ENCODE peak calls at places on chromosomes 12 and 14, in nine cellular contexts. One of them, this sample, is unnamed.

GRCh38 chr12:49707812-49708147 is 575 bp upstream of the FMNL3 start:
- DNase-seq in CD8-positive, alpha-beta T cell: no peak
- DNase-seq in AG10803: no peak
- DNase-seq in GM13977: no peak
- DNase-seq in endothelial cell: no peak
- DNase-seq in A549: no peak
- DNase-seq in fibroblast of villous mesenchyme: no peak
- DNase-seq in cardiac fibroblast: no peak
- DNase-seq in AG09319: no peak
- DNase-seq in this sample: no peak

GRCh38 chr14:101082036-101082435 is 178.5 kb upstream of the RTL1 start:
- DNase-seq in cardiac fibroblast: no peak
- DNase-seq in A549: no peak
- DNase-seq in endothelial cell: no peak
- DNase-seq in AG10803: no peak
- DNase-seq in AG09319: no peak
- DNase-seq in GM13977: no peak
- DNase-seq in fibroblast of villous mesenchyme: no peak
- DNase-seq in CD8-positive, alpha-beta T cell: no peak
- DNase-seq in this sample: no peak

GRCh38 chr14:21020977-21021545 is 3.8 kb downstream of the NDRG2 start:
- DNase-seq in cardiac fibroblast: no peak
- DNase-seq in CD8-positive, alpha-beta T cell: no peak
- DNase-seq in fibroblast of villous mesenchyme: no peak
- DNase-seq in GM13977: no peak
- DNase-seq in endothelial cell: no peak
- DNase-seq in A549: no peak
- DNase-seq in AG10803: no peak
- DNase-seq in AG09319: no peak
- DNase-seq in this sample: no peak

GRCh38 chr12:5390174-5390799 is 41.6 kb upstream of the NTF3 start:
- DNase-seq in fibroblast of villous mesenchyme: no peak
- DNase-seq in CD8-positive, alpha-beta T cell: no peak
- DNase-seq in AG10803: peak; percentile 15
- DNase-seq in AG09319: no peak
- DNase-seq in A549: no peak
- DNase-seq in endothelial cell: no peak
- DNase-seq in GM13977: no peak
- DNase-seq in cardiac fibroblast: no peak
- DNase-seq in this sample: no peak

GRCh38 chr14:72850360-72850759 is 43.5 kb downstream of the DPF3 start:
- DNase-seq in fibroblast of villous mesenchyme: no peak
- DNase-seq in AG09319: no peak
- DNase-seq in GM13977: no peak
- DNase-seq in A549: no peak
- DNase-seq in CD8-positive, alpha-beta T cell: no peak
- DNase-seq in AG10803: peak; percentile 24
- DNase-seq in endothelial cell: no peak
- DNase-seq in cardiac fibroblast: no peak
- DNase-seq in this sample: no peak

GRCh38 chr14:64682173-64682710 is 22.0 kb upstream of the PLEKHG3 start:
- DNase-seq in AG09319: peak; percentile 41
- DNase-seq in A549: no peak
- DNase-seq in endothelial cell: no peak
- DNase-seq in GM13977: no peak
- DNase-seq in CD8-positive, alpha-beta T cell: no peak
- DNase-seq in AG10803: peak; percentile 84
- DNase-seq in cardiac fibroblast: peak; percentile 50
- DNase-seq in fibroblast of villous mesenchyme: peak; percentile 64
- DNase-seq in this sample: no peak

GRCh38 chr12:98013560-98013959 is 501.8 kb upstream of the TMPO start:
- DNase-seq in AG09319: no peak
- DNase-seq in CD8-positive, alpha-beta T cell: no peak
- DNase-seq in fibroblast of villous mesenchyme: no peak
- DNase-seq in A549: no peak
- DNase-seq in GM13977: no peak
- DNase-seq in cardiac fibroblast: no peak
- DNase-seq in endothelial cell: no peak
- DNase-seq in AG10803: no peak
- DNase-seq in this sample: no peak

GRCh38 chr14:64611358-64612020 is 61.7 kb downstream of the PPP1R36 start:
- DNase-seq in AG10803: peak; percentile 66
- DNase-seq in cardiac fibroblast: no peak
- DNase-seq in fibroblast of villous mesenchyme: peak; percentile 88
- DNase-seq in CD8-positive, alpha-beta T cell: no peak
- DNase-seq in A549: no peak
- DNase-seq in endothelial cell: no peak
- DNase-seq in GM13977: no peak
- DNase-seq in AG09319: peak; percentile 12
- DNase-seq in this sample: no peak

GRCh38 chr14:31886161-31886835 is 190.8 kb upstream of the ARHGAP5 start:
- DNase-seq in endothelial cell: no peak
- DNase-seq in GM13977: no peak
- DNase-seq in CD8-positive, alpha-beta T cell: no peak
- DNase-seq in A549: no peak
- DNase-seq in cardiac fibroblast: peak; percentile 34
- DNase-seq in AG10803: no peak
- DNase-seq in AG09319: no peak
- DNase-seq in fibroblast of villous mesenchyme: no peak
- DNase-seq in this sample: no peak

GRCh38 chr14:102527255-102528232 is 18.0 kb upstream of the ANKRD9 start:
- DNase-seq in A549: peak; percentile 62
- DNase-seq in cardiac fibroblast: peak; percentile 41
- DNase-seq in GM13977: no peak
- DNase-seq in endothelial cell: no peak
- DNase-seq in AG10803: no peak
- DNase-seq in CD8-positive, alpha-beta T cell: no peak
- DNase-seq in fibroblast of villous mesenchyme: no peak
- DNase-seq in AG09319: no peak
- DNase-seq in this sample: no peak

GRCh38 chr12:124480469-124481256 is 86.7 kb downstream of the NCOR2 start:
- DNase-seq in CD8-positive, alpha-beta T cell: no peak
- DNase-seq in AG09319: peak; percentile 28
- DNase-seq in endothelial cell: no peak
- DNase-seq in A549: peak; percentile 28
- DNase-seq in fibroblast of villous mesenchyme: peak; percentile 95
- DNase-seq in GM13977: peak; percentile 87
- DNase-seq in cardiac fibroblast: peak; percentile 55
- DNase-seq in AG10803: peak; percentile 52
- DNase-seq in this sample: no peak

GRCh38 chr14:81208489-81208888 is 12.3 kb downstream of the GTF2A1 start:
- DNase-seq in A549: no peak
- DNase-seq in GM13977: no peak
- DNase-seq in endothelial cell: no peak
- DNase-seq in AG09319: no peak
- DNase-seq in cardiac fibroblast: no peak
- DNase-seq in fibroblast of villous mesenchyme: peak; percentile 44
- DNase-seq in AG10803: no peak
- DNase-seq in CD8-positive, alpha-beta T cell: no peak
- DNase-seq in this sample: no peak

GRCh38 chr12:129531004-129531403 is 372.8 kb downstream of the TMEM132D start:
- DNase-seq in fibroblast of villous mesenchyme: no peak
- DNase-seq in A549: no peak
- DNase-seq in AG09319: no peak
- DNase-seq in CD8-positive, alpha-beta T cell: no peak
- DNase-seq in cardiac fibroblast: no peak
- DNase-seq in endothelial cell: no peak
- DNase-seq in GM13977: no peak
- DNase-seq in AG10803: no peak
- DNase-seq in this sample: no peak

GRCh38 chr14:90382491-90383125 is 14.2 kb upstream of the CALM1 start:
- DNase-seq in A549: peak; percentile 41
- DNase-seq in AG10803: peak; percentile 87
- DNase-seq in GM13977: no peak
- DNase-seq in CD8-positive, alpha-beta T cell: peak; percentile 79
- DNase-seq in cardiac fibroblast: peak; percentile 88
- DNase-seq in AG09319: no peak
- DNase-seq in endothelial cell: peak; percentile 54
- DNase-seq in fibroblast of villous mesenchyme: peak; percentile 87
- DNase-seq in this sample: no peak

GRCh38 chr12:8890313-8891084 is 23.8 kb upstream of the PHC1 start:
- DNase-seq in GM13977: peak; percentile 67
- DNase-seq in fibroblast of villous mesenchyme: peak; percentile 45
- DNase-seq in cardiac fibroblast: peak; percentile 61
- DNase-seq in endothelial cell: peak; percentile 75
- DNase-seq in AG09319: no peak
- DNase-seq in CD8-positive, alpha-beta T cell: peak; percentile 35
- DNase-seq in A549: peak; percentile 66
- DNase-seq in AG10803: peak; percentile 25
- DNase-seq in this sample: no peak

GRCh38 chr14:99430491-99430890 is 50.2 kb downstream of the SETD3 start:
- DNase-seq in AG10803: no peak
- DNase-seq in endothelial cell: peak; percentile 56
- DNase-seq in CD8-positive, alpha-beta T cell: no peak
- DNase-seq in A549: peak; percentile 43
- DNase-seq in fibroblast of villous mesenchyme: no peak
- DNase-seq in AG09319: no peak
- DNase-seq in GM13977: no peak
- DNase-seq in cardiac fibroblast: peak; percentile 11
- DNase-seq in this sample: peak; percentile 22
- TF ChIP-seq CTCF in AG10803: peak; percentile 17
- TF ChIP-seq CTCF in endothelial cell: peak; percentile 47
- TF ChIP-seq CTCF in CD8-positive, alpha-beta T cell: no peak
- TF ChIP-seq CTCF in A549: no peak
- TF ChIP-seq CTCF in fibroblast of villous mesenchyme: peak; percentile 40
- TF ChIP-seq CTCF in AG09319: no peak
- TF ChIP-seq CTCF in GM13977: peak; percentile 28
- TF ChIP-seq CTCF in cardiac fibroblast: peak; percentile 49
- TF ChIP-seq CTCF in this sample: peak; percentile 16

DNA sequence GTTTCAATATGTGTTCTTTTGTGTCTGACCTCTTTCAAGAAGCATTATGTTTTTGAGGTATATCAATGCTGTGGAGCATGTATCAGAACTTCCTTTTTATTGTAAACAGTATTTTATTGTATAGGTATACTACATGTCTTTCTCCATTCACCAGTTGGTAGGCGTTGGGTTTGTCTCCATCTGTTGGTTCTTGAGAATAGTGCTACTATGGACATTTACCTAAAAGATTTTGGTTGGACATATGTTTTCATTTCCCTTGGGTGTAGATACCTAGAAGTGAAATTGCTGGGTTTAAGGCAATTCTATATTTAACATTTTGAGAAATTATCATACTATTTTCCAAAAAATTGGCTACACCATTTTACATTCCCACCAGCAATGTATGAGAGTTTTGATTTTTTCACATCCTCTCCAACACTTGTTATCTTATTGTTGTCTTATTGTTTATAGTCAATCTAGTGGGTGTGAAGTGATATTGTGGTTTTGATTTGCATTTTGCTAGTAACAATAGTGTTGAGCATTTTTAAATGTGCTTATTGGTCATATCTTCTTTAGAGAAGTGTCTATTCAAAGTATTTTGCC is 409.2 kb downstream of the IPO8 start:
- DNase-seq in AG09319: no peak
- DNase-seq in endothelial cell: peak; percentile 11
- DNase-seq in AG10803: peak; percentile 9
- DNase-seq in A549: peak; percentile 13
- DNase-seq in fibroblast of villous mesenchyme: peak; percentile 50
- DNase-seq in CD8-positive, alpha-beta T cell: no peak
- DNase-seq in cardiac fibroblast: peak; percentile 74
- DNase-seq in GM13977: no peak
- DNase-seq in this sample: no peak
- TF ChIP-seq CTCF in AG09319: peak; percentile 65
- TF ChIP-seq CTCF in endothelial cell: peak; percentile 57
- TF ChIP-seq CTCF in AG10803: peak; percentile 51
- TF ChIP-seq CTCF in A549: peak; percentile 9
- TF ChIP-seq CTCF in fibroblast of villous mesenchyme: peak; percentile 66
- TF ChIP-seq CTCF in CD8-positive, alpha-beta T cell: no peak
- TF ChIP-seq CTCF in cardiac fibroblast: peak; percentile 71
- TF ChIP-seq CTCF in GM13977: peak; percentile 36
- TF ChIP-seq CTCF in this sample: no peak

GRCh38 chr12:89525824-89526770 is at the start of gene POC1B:
- DNase-seq in fibroblast of villous mesenchyme: peak; percentile 82
- DNase-seq in CD8-positive, alpha-beta T cell: peak; percentile 54
- DNase-seq in A549: peak; percentile 76
- DNase-seq in AG09319: no peak
- DNase-seq in cardiac fibroblast: peak; percentile 84
- DNase-seq in endothelial cell: peak; percentile 81
- DNase-seq in GM13977: peak; percentile 85
- DNase-seq in AG10803: peak; percentile 75
- DNase-seq in this sample: peak; percentile 76
- TF ChIP-seq CTCF in fibroblast of villous mesenchyme: no peak
- TF ChIP-seq CTCF in CD8-positive, alpha-beta T cell: no peak
- TF ChIP-seq CTCF in A549: no peak
- TF ChIP-seq CTCF in AG09319: no peak
- TF ChIP-seq CTCF in cardiac fibroblast: no peak
- TF ChIP-seq CTCF in endothelial cell: no peak
- TF ChIP-seq CTCF in GM13977: no peak
- TF ChIP-seq CTCF in AG10803: no peak
- TF ChIP-seq CTCF in this sample: no peak

GRCh38 chr14:67556671-67557070 is 23.6 kb downstream of the PLEKHH1 start:
- DNase-seq in CD8-positive, alpha-beta T cell: no peak
- DNase-seq in AG09319: no peak
- DNase-seq in GM13977: no peak
- DNase-seq in fibroblast of villous mesenchyme: no peak
- DNase-seq in cardiac fibroblast: no peak
- DNase-seq in AG10803: no peak
- DNase-seq in endothelial cell: no peak
- DNase-seq in A549: no peak
- DNase-seq in this sample: no peak

GRCh38 chr14:67557118-67557517 is 24.0 kb downstream of the PLEKHH1 start:
- DNase-seq in endothelial cell: no peak
- DNase-seq in AG10803: peak; percentile 38
- DNase-seq in cardiac fibroblast: peak; percentile 22
- DNase-seq in fibroblast of villous mesenchyme: peak; percentile 24
- DNase-seq in CD8-positive, alpha-beta T cell: no peak
- DNase-seq in A549: no peak
- DNase-seq in AG09319: no peak
- DNase-seq in GM13977: no peak
- DNase-seq in this sample: no peak

GRCh38 chr14:67555518-67556090 is 22.5 kb downstream of the PLEKHH1 start:
- DNase-seq in endothelial cell: no peak
- DNase-seq in GM13977: no peak
- DNase-seq in CD8-positive, alpha-beta T cell: no peak
- DNase-seq in AG09319: no peak
- DNase-seq in cardiac fibroblast: no peak
- DNase-seq in AG10803: no peak
- DNase-seq in A549: no peak
- DNase-seq in fibroblast of villous mesenchyme: no peak
- DNase-seq in this sample: no peak

GRCh38 chr14:67559639-67560038 is 26.5 kb downstream of the PLEKHH1 start:
- DNase-seq in GM13977: no peak
- DNase-seq in AG09319: no peak
- DNase-seq in fibroblast of villous mesenchyme: no peak
- DNase-seq in endothelial cell: no peak
- DNase-seq in cardiac fibroblast: no peak
- DNase-seq in AG10803: no peak
- DNase-seq in CD8-positive, alpha-beta T cell: no peak
- DNase-seq in A549: no peak
- DNase-seq in this sample: no peak

DNA sequence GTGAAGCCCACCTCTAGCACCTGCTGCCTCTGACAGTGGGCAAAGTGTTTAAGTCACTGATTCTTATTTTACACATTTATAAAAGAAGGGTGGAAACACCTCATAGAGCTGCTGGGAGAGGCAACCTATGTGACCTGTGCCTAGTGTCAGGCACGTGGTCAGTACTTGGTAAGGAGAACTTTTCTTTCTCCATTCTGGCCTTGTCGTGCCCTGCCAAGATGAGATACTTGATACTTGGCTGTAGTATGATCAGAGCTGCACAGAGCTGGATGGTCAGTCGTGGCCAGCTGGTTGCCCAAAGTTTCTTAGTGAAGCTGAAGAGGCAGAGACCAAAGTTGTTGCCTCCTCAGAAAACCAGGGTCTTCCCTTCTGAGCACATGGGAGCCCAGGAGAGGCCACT is 24.6 kb downstream of the PLEKHH1 start:
- DNase-seq in CD8-positive, alpha-beta T cell: no peak
- DNase-seq in GM13977: no peak
- DNase-seq in endothelial cell: no peak
- DNase-seq in cardiac fibroblast: no peak
- DNase-seq in fibroblast of villous mesenchyme: no peak
- DNase-seq in A549: no peak
- DNase-seq in AG10803: no peak
- DNase-seq in AG09319: no peak
- DNase-seq in this sample: no peak
- TF ChIP-seq CTCF in CD8-positive, alpha-beta T cell: no peak
- TF ChIP-seq CTCF in GM13977: no peak
- TF ChIP-seq CTCF in endothelial cell: no peak
- TF ChIP-seq CTCF in cardiac fibroblast: no peak
- TF ChIP-seq CTCF in fibroblast of villous mesenchyme: no peak
- TF ChIP-seq CTCF in A549: no peak
- TF ChIP-seq CTCF in AG10803: no peak
- TF ChIP-seq CTCF in AG09319: no peak
- TF ChIP-seq CTCF in this sample: no peak

This sample was measured in activated B cell treated with CpG ODN at 0.5 μM for 24 hours.